ENCODE peak calls at places on chromosomes 6 and 20, in seven cellular contexts. D, I, R, J, Z, V and T are unnamed samples.

GRCh38 chr6:7468382-7469081 is 72.9 kb upstream of the DSP start:
- DNase-seq in D (no peak), I (peak), R (peak), J (no peak), Z (no peak), V (no peak), T (no peak)

GRCh38 chr6:100549406-100550167 is 84.9 kb upstream of the SIM1 start:
- DNase-seq in D (no peak), I (no peak), R (peak), J (no peak), Z (no peak), V (no peak), T (no peak)

GRCh38 chr6:7439243-7439642 is 49.6 kb downstream of the RIOK1 start:
- DNase-seq in D (no peak), I (no peak), R (no peak), J (no peak), Z (no peak), V (no peak), T (no peak)

GRCh38 chr6:15881150-15881549 is 218.3 kb upstream of the DTNBP1 start:
- DNase-seq in D (no peak), I (no peak), R (no peak), J (no peak), Z (no peak), V (no peak), T (peak)

GRCh38 chr6:76701610-76702009 is 629.1 kb upstream of the IMPG1 start:
- DNase-seq in D (no peak), I (no peak), R (no peak), J (no peak), Z (no peak), V (no peak), T (no peak)

GRCh38 chr6:31734703-31735500 is 1.4 kb downstream of the CLIC1 start:
- DNase-seq in D (peak), I (no peak), R (peak), J (peak), Z (peak), V (peak), T (peak)

GRCh38 chr20:36629719-36630340 is 16.2 kb downstream of the SLA2 start:
- DNase-seq in D (peak), I (no peak), R (no peak), J (no peak), Z (no peak), V (no peak), T (no peak)

GRCh38 chr6:15786846-15787245 is 124.0 kb upstream of the DTNBP1 start:
- DNase-seq in D (no peak), I (no peak), R (no peak), J (no peak), Z (no peak), V (no peak), T (no peak)

GRCh38 chr6:105226598-105227291 is 46.9 kb upstream of the POPDC3 start:
- DNase-seq in D (no peak), I (no peak), R (peak), J (no peak), Z (no peak), V (no peak), T (no peak)

GRCh38 chr20:51122931-51123658 is 100.2 kb upstream of the KCNG1 start:
- DNase-seq in D (no peak), I (no peak), R (no peak), J (no peak), Z (no peak), V (no peak), T (no peak)

DNA sequence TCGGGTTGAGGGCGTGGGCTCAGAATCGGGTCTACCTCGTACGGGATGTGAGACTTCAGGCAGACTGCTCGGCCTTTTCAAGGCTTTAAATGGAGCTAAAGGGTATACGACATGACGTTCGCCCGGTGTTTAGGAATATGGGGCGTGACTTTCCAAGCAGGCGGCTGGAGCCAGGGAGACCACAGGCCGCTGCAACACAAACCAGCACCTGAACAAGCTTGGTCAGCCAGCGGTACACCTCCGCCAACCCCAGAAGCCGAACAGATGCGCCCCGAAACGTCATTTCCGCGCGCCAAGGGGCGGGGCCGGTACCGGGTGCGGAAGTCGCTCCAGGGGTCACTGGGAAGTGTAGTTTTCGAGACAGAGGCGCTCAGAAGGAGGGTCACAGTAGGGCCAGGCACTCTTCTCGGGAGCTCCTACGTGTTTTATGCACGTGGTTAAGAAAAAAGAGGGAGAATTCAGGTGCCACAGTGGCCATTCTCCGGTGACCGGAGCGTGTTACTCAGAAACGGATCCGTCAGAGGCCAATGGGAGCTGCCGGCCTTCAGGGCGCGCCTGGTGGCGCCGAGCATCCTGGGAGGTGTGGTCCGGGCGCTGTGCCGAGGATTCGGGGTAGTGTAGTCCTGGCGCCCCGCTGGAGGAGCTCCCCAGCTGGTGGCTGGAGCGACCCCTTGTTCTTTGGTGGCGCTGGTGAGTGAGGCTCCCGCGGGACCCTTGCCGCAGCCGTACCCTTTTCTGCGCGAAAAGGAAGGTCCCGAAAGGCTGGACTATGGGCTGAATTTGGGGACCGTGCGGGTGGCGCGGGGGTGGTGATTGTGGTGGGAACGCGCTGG is at the start of gene ZNF133:
- DNase-seq in D (peak), I (peak), R (peak), J (peak), Z (peak), V (peak), T (peak)
- TF ChIP-seq CTCF in D (peak), I (no peak), R (peak), J (no peak), Z (peak), V (no peak), T (no peak)

GRCh38 chr20:3509064-3509463 is 38.2 kb downstream of the ATRN start:
- DNase-seq in D (no peak), I (no peak), R (no peak), J (no peak), Z (no peak), V (no peak), T (no peak)

GRCh38 chr20:3515379-3516175 is 44.8 kb downstream of the ATRN start:
- DNase-seq in D (no peak), I (no peak), R (no peak), J (no peak), Z (no peak), V (no peak), T (no peak)

GRCh38 chr20:3510110-3510509 is 39.3 kb downstream of the ATRN start:
- DNase-seq in D (no peak), I (no peak), R (no peak), J (no peak), Z (no peak), V (no peak), T (no peak)

DNA sequence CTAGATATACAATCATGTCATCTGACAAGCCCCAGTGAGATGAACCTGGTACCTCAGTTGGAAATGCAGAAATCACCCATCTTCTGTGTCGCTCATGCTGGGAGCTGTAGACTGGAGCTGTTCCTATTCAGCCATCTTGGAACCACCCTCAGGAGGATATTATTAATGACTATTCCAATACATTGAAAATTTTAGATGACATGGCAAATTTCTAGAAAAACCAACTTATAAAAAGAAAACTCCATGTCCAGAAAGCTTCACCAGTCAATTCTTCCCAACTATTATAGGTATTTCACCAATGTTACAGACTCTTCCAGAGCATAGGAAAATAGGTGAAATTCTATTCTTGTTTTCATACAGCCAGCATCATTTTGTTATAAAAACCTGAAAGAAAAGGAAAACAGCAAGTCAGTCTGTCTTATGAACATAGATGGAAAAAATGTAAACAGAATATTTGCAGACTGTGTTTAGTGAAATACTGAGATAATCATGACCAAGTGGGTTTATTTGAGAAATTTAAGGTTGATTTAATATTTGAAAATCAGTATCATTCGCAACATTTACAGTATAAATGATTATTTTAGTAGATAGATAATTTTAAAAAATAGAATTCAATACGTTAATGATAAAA is 43.3 kb downstream of the ATRN start:
- DNase-seq in D (no peak), I (no peak), R (no peak), J (no peak), Z (no peak), V (no peak), T (no peak)
- TF ChIP-seq CTCF in D (no peak), I (no peak), R (no peak), J (no peak), Z (no peak), V (no peak), T (no peak)

GRCh38 chr20:20820104-20820503 is 107.7 kb upstream of the RALGAPA2 start:
- DNase-seq in D (no peak), I (no peak), R (no peak), J (no peak), Z (no peak), V (no peak), T (no peak)
- TF ChIP-seq CTCF in D (peak), I (peak), R (peak), J (peak), Z (peak), V (no peak), T (peak)

DNA sequence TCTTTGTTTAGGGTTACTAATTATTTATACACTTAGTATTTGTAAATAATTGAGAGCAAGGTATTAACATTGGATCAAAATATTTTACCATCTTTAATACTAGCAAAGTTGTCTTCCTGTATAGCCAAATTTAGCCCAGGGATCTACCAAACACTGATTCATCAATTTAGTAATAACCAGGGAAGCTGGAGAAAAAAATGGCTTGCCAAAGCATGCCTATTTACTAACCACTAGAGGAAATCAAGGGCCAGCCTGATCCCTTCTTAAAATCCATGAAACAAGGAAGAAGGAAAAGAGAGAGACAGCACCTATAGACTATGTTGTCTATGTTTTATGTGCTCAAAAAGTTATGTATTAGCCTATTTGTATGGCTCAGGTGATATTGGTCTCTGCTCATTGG is 450.3 kb upstream of the GJE1 start:
- DNase-seq in D (no peak), I (no peak), R (no peak), J (no peak), Z (no peak), V (no peak), T (no peak)
- TF ChIP-seq CTCF in D (no peak), I (no peak), R (no peak), J (no peak), Z (no peak), V (no peak), T (no peak)

DNA sequence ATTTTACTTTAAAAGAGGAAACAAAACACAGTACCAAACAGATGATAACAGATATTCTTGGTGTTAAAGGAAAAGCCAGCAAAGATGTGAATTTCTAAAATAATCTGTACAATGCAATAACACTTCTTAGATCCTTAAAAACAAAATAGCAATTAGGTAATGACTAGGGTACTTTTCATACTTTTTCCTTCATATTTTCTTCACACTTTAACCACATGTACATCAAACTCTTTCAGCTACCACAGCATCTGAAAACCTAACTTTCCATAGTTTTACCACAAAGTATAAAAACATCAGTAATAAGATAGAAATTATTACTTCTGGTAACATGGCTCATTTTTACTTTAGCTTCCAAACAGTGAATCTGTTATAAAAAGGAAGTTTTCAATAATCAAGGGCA is 141.3 kb downstream of the MMS22L start:
- DNase-seq in D (no peak), I (no peak), R (no peak), J (no peak), Z (no peak), V (no peak), T (no peak)
- TF ChIP-seq CTCF in D (no peak), I (no peak), R (no peak), J (no peak), Z (no peak), V (no peak), T (no peak)

GRCh38 chr6:169379495-169380070 is 125.9 kb upstream of the THBS2 start:
- DNase-seq in D (no peak), I (no peak), R (no peak), J (no peak), Z (no peak), V (no peak), T (no peak)
- TF ChIP-seq CTCF in D (no peak), I (no peak), R (no peak), J (no peak), Z (no peak), V (no peak), T (no peak)

GRCh38 chr6:166422201-166422940 is 39.6 kb upstream of the MPC1 start:
- DNase-seq in D (no peak), I (no peak), R (no peak), J (no peak), Z (no peak), V (peak), T (no peak)

GRCh38 chr6:166419268-166419667 is 36.5 kb upstream of the MPC1 start:
- DNase-seq in D (peak), I (no peak), R (no peak), J (no peak), Z (peak), V (peak), T (no peak)

GRCh38 chr6:166419717-166420116 is 37.0 kb upstream of the MPC1 start:
- DNase-seq in D (no peak), I (no peak), R (no peak), J (no peak), Z (no peak), V (peak), T (no peak)

GRCh38 chr6:166418691-166419143 is 36.0 kb upstream of the MPC1 start:
- DNase-seq in D (no peak), I (no peak), R (no peak), J (no peak), Z (no peak), V (peak), T (no peak)

DNA sequence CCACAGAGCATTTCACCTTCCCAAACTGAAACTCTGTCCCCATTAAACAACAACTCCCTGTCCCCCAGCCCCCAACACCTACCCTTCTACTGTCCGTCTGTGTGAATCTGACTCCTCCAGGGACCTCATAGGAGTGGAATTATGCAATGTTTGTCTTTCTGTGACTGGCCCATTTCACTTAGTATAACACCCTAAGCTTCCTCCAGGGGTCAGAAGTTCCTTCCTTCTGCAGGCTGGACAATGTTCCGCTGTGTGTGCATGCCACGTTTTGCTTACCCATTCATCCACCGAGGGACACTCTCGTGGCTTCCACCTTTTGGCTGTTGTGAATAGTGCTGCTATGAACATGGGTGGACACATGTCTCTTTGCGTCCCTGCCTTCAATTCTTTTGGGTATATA is 37.6 kb upstream of the MPC1 start:
- DNase-seq in D (no peak), I (no peak), R (peak), J (no peak), Z (no peak), V (peak), T (no peak)
- TF ChIP-seq CTCF in D (no peak), I (no peak), R (peak), J (peak), Z (no peak), V (no peak), T (peak)